ENCODE peak calls at places on chromosomes 12 and 14, in ten cellular contexts. N is activated CD4-positive, alpha-beta T cell treated with anti-CD3 and anti-CD28 coated beads for 1 hour; L is stimulated activated CD4-positive, alpha-beta T cell treated with anti-CD3 and anti-CD28 coated beads, Interleukin-4, amount 100 ng/mL, for 48 hours; M is GM23248; K is A549; H is GM20000; S is left lung; C is cardiac fibroblast; D is T-helper 1 cell; P is GM04504. E is an unnamed sample.

GRCh38 chr14:105067140-105067968 is 2.1 kb upstream of the GPR132 start:
- DNase-seq in P (no peak), N (no peak), D (peak), M (peak), S (no peak), L (peak), K (no peak), C (peak), H (no peak), E (no peak)

GRCh38 chr14:71745072-71745471 is 187.2 kb upstream of the RGS6 start:
- DNase-seq in S (no peak), D (no peak), H (no peak), C (no peak), L (no peak), N (no peak), P (no peak), K (no peak), M (no peak), E (no peak)

GRCh38 chr12:49482095-49483051 is 56.5 kb upstream of the KCNH3 start:
- DNase-seq in H (peak), D (no peak), K (no peak), M (peak), P (no peak), C (peak), S (no peak), N (no peak), L (no peak), E (no peak)

GRCh38 chr14:76918751-76919421 is 92.7 kb downstream of the LRRC74A start:
- DNase-seq in L (no peak), H (no peak), M (peak), K (peak), S (peak), N (no peak), D (no peak), C (peak), P (peak), E (peak)

GRCh38 chr14:68979722-68980552 is 835 bp upstream of the ACTN1 start:
- DNase-seq in C (peak), L (no peak), H (peak), N (no peak), K (peak), P (no peak), M (peak), D (no peak), S (peak), E (no peak)

GRCh38 chr12:122982494-122982850 is 2.0 kb downstream of the ARL6IP4 start:
- DNase-seq in L (no peak), C (no peak), P (no peak), H (no peak), M (no peak), D (no peak), S (no peak), K (no peak), N (no peak), E (no peak)

GRCh38 chr12:67630373-67631088 is 18.0 kb upstream of the DYRK2 start:
- DNase-seq in L (peak), S (peak), C (no peak), P (no peak), H (peak), D (peak), N (peak), K (no peak), M (no peak), E (no peak)

GRCh38 chr14:92598549-92598905 is 84.9 kb downstream of the RIN3 start:
- DNase-seq in L (no peak), M (no peak), C (no peak), D (no peak), H (no peak), S (no peak), K (no peak), P (no peak), N (no peak), E (no peak)

GRCh38 chr12:120982659-120983058 is 4.3 kb downstream of the HNF1A start:
- DNase-seq in C (no peak), P (no peak), N (no peak), D (no peak), K (no peak), H (no peak), S (no peak), L (no peak), M (no peak), E (no peak)

GRCh38 chr12:5589055-5589454 is 157.1 kb downstream of the NTF3 start:
- DNase-seq in H (no peak), C (no peak), L (no peak), K (no peak), P (no peak), N (no peak), S (no peak), D (no peak), M (no peak), E (no peak)

GRCh38 chr14:31090872-31091764 is 64.9 kb upstream of the STRN3 start:
- DNase-seq in L (no peak), K (peak), P (peak), D (no peak), N (no peak), S (no peak), C (peak), H (no peak), M (peak), E (peak)

GRCh38 chr14:70653662-70654061 is 11.9 kb downstream of the TTC9 start:
- DNase-seq in S (no peak), D (no peak), L (no peak), M (no peak), K (no peak), P (no peak), H (no peak), N (no peak), C (no peak), E (no peak)

GRCh38 chr12:48532601-48533000 is 7.2 kb downstream of the OR8S1 start:
- DNase-seq in H (no peak), P (no peak), L (no peak), C (no peak), K (no peak), D (no peak), N (no peak), S (no peak), M (no peak), E (no peak)

GRCh38 chr14:79915411-79915810 is 295.9 kb downstream of the DIO2 start:
- DNase-seq in S (no peak), L (no peak), M (no peak), K (no peak), C (no peak), D (no peak), N (no peak), H (no peak), P (no peak), E (no peak)

GRCh38 chr12:115096673-115097349 is 412.8 kb upstream of the TBX3 start:
- DNase-seq in H (no peak), M (peak), S (no peak), D (no peak), L (no peak), N (no peak), K (no peak), C (peak), P (peak), E (no peak)

GRCh38 chr12:22275847-22276246 is 58.7 kb downstream of the ST8SIA1 start:
- DNase-seq in C (peak), K (peak), H (no peak), S (peak), N (no peak), M (peak), L (no peak), D (no peak), P (peak), E (peak)

GRCh38 chr14:51448831-51449665 is 202.7 kb upstream of the FRMD6 start:
- DNase-seq in S (no peak), P (peak), L (no peak), N (no peak), C (peak), H (no peak), M (peak), K (no peak), D (no peak), E (peak)

GRCh38 chr14:79514700-79515099 is 696.6 kb downstream of the DIO2 start:
- DNase-seq in C (peak), H (no peak), P (peak), D (no peak), K (no peak), S (no peak), L (no peak), N (no peak), M (peak), E (peak)

GRCh38 chr14:89171168-89171567 is 245.9 kb downstream of the FOXN3 start:
- DNase-seq in H (no peak), P (no peak), N (no peak), S (no peak), K (no peak), L (no peak), D (no peak), M (peak), C (peak), E (no peak)

GRCh38 chr12:122989874-122990400 is 9.5 kb downstream of the ARL6IP4 start:
- DNase-seq in L (no peak), S (no peak), D (no peak), M (no peak), N (no peak), C (no peak), H (peak), P (no peak), K (no peak), E (no peak)

GRCh38 chr12:49763006-49763591 is 21.7 kb downstream of the TMBIM6 start:
- DNase-seq in C (peak), L (peak), P (no peak), K (peak), H (peak), D (peak), N (peak), M (peak), S (peak), E (no peak)

GRCh38 chr12:1939745-1940607 is 21.5 kb upstream of the CACNA2D4 start:
- DNase-seq in H (peak), K (peak), C (peak), P (peak), S (peak), L (peak), N (peak), D (peak), M (peak), E (peak)

GRCh38 chr14:74240794-74241610 is 1.8 kb downstream of the VSX2 start:
- DNase-seq in S (no peak), C (no peak), M (peak), K (no peak), L (no peak), H (peak), P (no peak), D (no peak), N (no peak), E (no peak)

GRCh38 chr12:18632848-18633247 is 105.0 kb downstream of the PLCZ1 start:
- DNase-seq in P (no peak), K (no peak), C (no peak), L (no peak), H (no peak), S (no peak), D (no peak), M (no peak), N (no peak), E (no peak)

GRCh38 chr12:108102363-108102762 is 26.7 kb upstream of the WSCD2 start:
- DNase-seq in P (no peak), K (no peak), N (no peak), M (no peak), C (no peak), D (no peak), S (no peak), H (no peak), L (no peak), E (no peak)

GRCh38 chr12:50242751-50243191 is 40.5 kb downstream of the LIMA1 start:
- DNase-seq in C (peak), D (no peak), M (peak), N (no peak), P (no peak), L (no peak), S (no peak), K (no peak), H (no peak), E (peak)

GRCh38 chr14:47966411-47966810 is 291.0 kb upstream of the MDGA2 start:
- DNase-seq in D (no peak), L (no peak), P (no peak), N (no peak), S (no peak), H (no peak), M (no peak), K (no peak), C (no peak), E (no peak)

GRCh38 chr14:24139272-24139934 is 2.0 kb downstream of the EMC9 start:
- DNase-seq in H (no peak), D (no peak), C (no peak), N (no peak), M (no peak), S (no peak), K (peak), L (no peak), P (no peak), E (no peak)

GRCh38 chr14:90726656-90727055 is 89.6 kb downstream of the TTC7B start:
- DNase-seq in H (no peak), K (no peak), P (peak), C (peak), S (peak), M (peak), N (no peak), D (no peak), L (no peak), E (peak)

GRCh38 chr14:34465069-34465859 is 3.2 kb upstream of the SPTSSA start:
- DNase-seq in S (no peak), K (no peak), M (peak), L (no peak), D (no peak), N (no peak), P (no peak), H (no peak), C (peak), E (no peak)

GRCh38 chr14:54312166-54312801 is 84.5 kb upstream of the CDKN3 start:
- DNase-seq in K (peak), L (no peak), C (peak), H (no peak), N (no peak), M (peak), P (peak), D (no peak), S (no peak), E (peak)

GRCh38 chr14:20530771-20531571 is 25.6 kb downstream of the RNASE10 start:
- DNase-seq in S (peak), D (peak), N (peak), P (peak), C (peak), H (peak), K (peak), M (peak), L (peak), E (no peak)

GRCh38 chr12:51972849-51973273 is 21.4 kb downstream of the ACVR1B start:
- DNase-seq in N (no peak), M (peak), H (no peak), P (no peak), K (no peak), S (peak), D (peak), C (peak), L (peak), E (no peak)

GRCh38 chr12:124506832-124507153 is 60.6 kb downstream of the NCOR2 start:
- DNase-seq in L (no peak), N (no peak), H (no peak), D (no peak), S (no peak), M (no peak), K (no peak), P (no peak), C (no peak), E (no peak)

GRCh38 chr12:24081092-24081529 is 131.6 kb upstream of the SOX5 start:
- DNase-seq in N (no peak), S (no peak), D (no peak), C (no peak), M (no peak), H (no peak), P (no peak), K (no peak), L (no peak), E (no peak)

GRCh38 chr12:113591480-113591971 is 119.9 kb upstream of the LHX5 start:
- DNase-seq in M (no peak), D (no peak), K (peak), S (no peak), C (no peak), N (no peak), L (no peak), P (no peak), H (peak), E (no peak)

GRCh38 chr12:26678697-26679660 is 154.0 kb downstream of the ITPR2 start:
- DNase-seq in D (no peak), N (no peak), H (no peak), L (no peak), P (no peak), C (no peak), K (no peak), S (no peak), M (peak), E (no peak)

GRCh38 chr12:103169-103981 is 36.8 kb downstream of the IQSEC3 start:
- DNase-seq in M (peak), C (no peak), L (no peak), S (no peak), K (peak), N (no peak), P (no peak), D (no peak), H (no peak), E (no peak)